ENCODE peak calls at places on chromosome 15, in ten cellular contexts. One of them, this sample, is unnamed.

GRCh38 chr15:87943629-87944028 is 312.9 kb downstream of the NTRK3 start:
- DNase-seq in fibroblast of pulmonary artery: no peak
- DNase-seq in K562: no peak
- DNase-seq in breast epithelium: no peak
- DNase-seq in left ventricle myocardium inferior: no peak
- DNase-seq in cardiac fibroblast: no peak
- DNase-seq in astrocyte of the spinal cord: no peak
- DNase-seq in LNCaP clone FGC: no peak
- DNase-seq in epithelial cell of esophagus: no peak
- DNase-seq in GM23338: no peak
- DNase-seq in this sample: no peak

GRCh38 chr15:58486564-58486963 is 54.8 kb downstream of the LIPC start:
- DNase-seq in epithelial cell of esophagus: no peak
- DNase-seq in fibroblast of pulmonary artery: no peak
- DNase-seq in astrocyte of the spinal cord: no peak
- DNase-seq in left ventricle myocardium inferior: no peak
- DNase-seq in LNCaP clone FGC: no peak
- DNase-seq in GM23338: no peak
- DNase-seq in breast epithelium: no peak
- DNase-seq in K562: no peak
- DNase-seq in cardiac fibroblast: no peak
- DNase-seq in this sample: no peak

GRCh38 chr15:66734961-66735908 is 33.2 kb downstream of the SMAD6 start:
- DNase-seq in breast epithelium: no peak
- DNase-seq in epithelial cell of esophagus: no peak
- DNase-seq in cardiac fibroblast: peak; percentile 32
- DNase-seq in GM23338: no peak
- DNase-seq in LNCaP clone FGC: no peak
- DNase-seq in fibroblast of pulmonary artery: no peak
- DNase-seq in astrocyte of the spinal cord: no peak
- DNase-seq in K562: no peak
- DNase-seq in left ventricle myocardium inferior: no peak
- DNase-seq in this sample: peak; percentile 46

GRCh38 chr15:76235186-76235826 is 76.0 kb downstream of the ETFA start:
- DNase-seq in epithelial cell of esophagus: peak; percentile 48
- DNase-seq in K562: peak; percentile 17
- DNase-seq in left ventricle myocardium inferior: no peak
- DNase-seq in astrocyte of the spinal cord: peak; percentile 57
- DNase-seq in cardiac fibroblast: peak; percentile 66
- DNase-seq in breast epithelium: no peak
- DNase-seq in GM23338: peak; percentile 67
- DNase-seq in LNCaP clone FGC: no peak
- DNase-seq in fibroblast of pulmonary artery: peak; percentile 71
- DNase-seq in this sample: peak; percentile 60

GRCh38 chr15:92897620-92898019 is 2.5 kb upstream of the CHD2 start:
- DNase-seq in breast epithelium: no peak
- DNase-seq in astrocyte of the spinal cord: no peak
- DNase-seq in left ventricle myocardium inferior: no peak
- DNase-seq in LNCaP clone FGC: no peak
- DNase-seq in cardiac fibroblast: no peak
- DNase-seq in K562: no peak
- DNase-seq in epithelial cell of esophagus: no peak
- DNase-seq in GM23338: no peak
- DNase-seq in fibroblast of pulmonary artery: no peak
- DNase-seq in this sample: no peak

GRCh38 chr15:31111091-31111647 is 9.6 kb upstream of the TRPM1 start:
- DNase-seq in epithelial cell of esophagus: no peak
- DNase-seq in LNCaP clone FGC: no peak
- DNase-seq in astrocyte of the spinal cord: no peak
- DNase-seq in fibroblast of pulmonary artery: peak; percentile 20
- DNase-seq in GM23338: no peak
- DNase-seq in cardiac fibroblast: peak; percentile 13
- DNase-seq in K562: no peak
- DNase-seq in left ventricle myocardium inferior: no peak
- DNase-seq in breast epithelium: no peak
- DNase-seq in this sample: peak; percentile 10

GRCh38 chr15:44676676-44677075 is 13.2 kb upstream of the SPG11 start:
- DNase-seq in fibroblast of pulmonary artery: no peak
- DNase-seq in astrocyte of the spinal cord: no peak
- DNase-seq in GM23338: no peak
- DNase-seq in cardiac fibroblast: no peak
- DNase-seq in epithelial cell of esophagus: peak; percentile 24
- DNase-seq in K562: no peak
- DNase-seq in breast epithelium: no peak
- DNase-seq in LNCaP clone FGC: no peak
- DNase-seq in left ventricle myocardium inferior: no peak
- DNase-seq in this sample: no peak

GRCh38 chr15:43492673-43493601 is at the start of gene TP53BP1:
- DNase-seq in epithelial cell of esophagus: peak; percentile 94
- DNase-seq in left ventricle myocardium inferior: peak; percentile 98
- DNase-seq in astrocyte of the spinal cord: peak; percentile 94
- DNase-seq in breast epithelium: peak; percentile 96
- DNase-seq in GM23338: peak; percentile 99
- DNase-seq in cardiac fibroblast: peak; percentile 94
- DNase-seq in K562: peak; percentile 96
- DNase-seq in LNCaP clone FGC: peak; percentile 79
- DNase-seq in fibroblast of pulmonary artery: peak; percentile 94
- DNase-seq in this sample: peak; percentile 91

GRCh38 chr15:84552896-84553295 is 47.9 kb upstream of the ZSCAN2 start:
- DNase-seq in LNCaP clone FGC: no peak
- DNase-seq in epithelial cell of esophagus: no peak
- DNase-seq in left ventricle myocardium inferior: no peak
- DNase-seq in GM23338: no peak
- DNase-seq in K562: no peak
- DNase-seq in fibroblast of pulmonary artery: no peak
- DNase-seq in breast epithelium: no peak
- DNase-seq in astrocyte of the spinal cord: peak; percentile 28
- DNase-seq in cardiac fibroblast: peak; percentile 50
- DNase-seq in this sample: no peak

GRCh38 chr15:57950381-57950946 is 115.0 kb downstream of the ALDH1A2 start:
- DNase-seq in fibroblast of pulmonary artery: no peak
- DNase-seq in GM23338: no peak
- DNase-seq in cardiac fibroblast: no peak
- DNase-seq in LNCaP clone FGC: no peak
- DNase-seq in breast epithelium: no peak
- DNase-seq in astrocyte of the spinal cord: no peak
- DNase-seq in epithelial cell of esophagus: peak; percentile 78
- DNase-seq in left ventricle myocardium inferior: no peak
- DNase-seq in K562: peak; percentile 26
- DNase-seq in this sample: no peak

GRCh38 chr15:93071469-93071891 is 17.5 kb downstream of the RGMA start:
- DNase-seq in K562: no peak
- DNase-seq in astrocyte of the spinal cord: peak; percentile 20
- DNase-seq in left ventricle myocardium inferior: no peak
- DNase-seq in GM23338: no peak
- DNase-seq in epithelial cell of esophagus: peak; percentile 27
- DNase-seq in LNCaP clone FGC: no peak
- DNase-seq in breast epithelium: no peak
- DNase-seq in cardiac fibroblast: peak; percentile 22
- DNase-seq in fibroblast of pulmonary artery: peak; percentile 41
- DNase-seq in this sample: peak; percentile 47

GRCh38 chr15:91885714-91886265 is 32.3 kb downstream of the SLCO3A1 start:
- DNase-seq in GM23338: peak; percentile 41
- DNase-seq in K562: no peak
- DNase-seq in LNCaP clone FGC: no peak
- DNase-seq in left ventricle myocardium inferior: no peak
- DNase-seq in epithelial cell of esophagus: no peak
- DNase-seq in fibroblast of pulmonary artery: no peak
- DNase-seq in astrocyte of the spinal cord: no peak
- DNase-seq in breast epithelium: no peak
- DNase-seq in cardiac fibroblast: no peak
- DNase-seq in this sample: no peak

GRCh38 chr15:57375827-57376694 is at the start of gene CGNL1:
- DNase-seq in GM23338: peak; percentile 77
- DNase-seq in cardiac fibroblast: no peak
- DNase-seq in breast epithelium: no peak
- DNase-seq in left ventricle myocardium inferior: peak; percentile 39
- DNase-seq in epithelial cell of esophagus: peak; percentile 19
- DNase-seq in fibroblast of pulmonary artery: peak; percentile 22
- DNase-seq in astrocyte of the spinal cord: no peak
- DNase-seq in LNCaP clone FGC: no peak
- DNase-seq in K562: peak; percentile 40
- DNase-seq in this sample: no peak

GRCh38 chr15:40440300-40441011 is at the start of gene BAHD1:
- DNase-seq in left ventricle myocardium inferior: peak; percentile 98
- DNase-seq in fibroblast of pulmonary artery: peak; percentile 94
- DNase-seq in breast epithelium: peak; percentile 95
- DNase-seq in GM23338: peak; percentile 98
- DNase-seq in astrocyte of the spinal cord: peak; percentile 95
- DNase-seq in K562: peak; percentile 100
- DNase-seq in LNCaP clone FGC: peak; percentile 53
- DNase-seq in epithelial cell of esophagus: peak; percentile 95
- DNase-seq in cardiac fibroblast: peak; percentile 93
- DNase-seq in this sample: peak; percentile 91
- TF ChIP-seq CTCF in left ventricle myocardium inferior: no peak
- TF ChIP-seq CTCF in fibroblast of pulmonary artery: no peak
- TF ChIP-seq CTCF in breast epithelium: no peak
- TF ChIP-seq CTCF in GM23338: peak; percentile 3
- TF ChIP-seq CTCF in astrocyte of the spinal cord: no peak
- TF ChIP-seq CTCF in K562: peak; percentile 4
- TF ChIP-seq CTCF in LNCaP clone FGC: peak; percentile 16
- TF ChIP-seq CTCF in epithelial cell of esophagus: no peak
- TF ChIP-seq CTCF in cardiac fibroblast: no peak
- TF ChIP-seq CTCF in this sample: peak; percentile 11

GRCh38 chr15:34754171-34754580 is 622 bp downstream of the GJD2 start:
- DNase-seq in astrocyte of the spinal cord: no peak
- DNase-seq in breast epithelium: no peak
- DNase-seq in LNCaP clone FGC: no peak
- DNase-seq in K562: no peak
- DNase-seq in fibroblast of pulmonary artery: no peak
- DNase-seq in epithelial cell of esophagus: no peak
- DNase-seq in cardiac fibroblast: no peak
- DNase-seq in left ventricle myocardium inferior: no peak
- DNase-seq in GM23338: peak; percentile 39
- DNase-seq in this sample: no peak
- H3K4me3 ChIP-seq in astrocyte of the spinal cord: no peak overlapping the region
- H3K4me3 ChIP-seq in breast epithelium: peak overlapping the region; percentile 59
- H3K4me3 ChIP-seq in LNCaP clone FGC: no peak overlapping the region
- H3K4me3 ChIP-seq in K562: no peak overlapping the region
- H3K4me3 ChIP-seq in fibroblast of pulmonary artery: no peak overlapping the region
- H3K4me3 ChIP-seq in epithelial cell of esophagus: no peak overlapping the region
- H3K4me3 ChIP-seq in cardiac fibroblast: no peak overlapping the region
- H3K4me3 ChIP-seq in left ventricle myocardium inferior: peak overlapping the region; percentile 62
- H3K4me3 ChIP-seq in GM23338: peak overlapping the region; percentile 83
- H3K4me3 ChIP-seq in this sample: no peak overlapping the region

GRCh38 chr15:53389271-53389670 is 370.2 kb downstream of the WDR72 start:
- DNase-seq in epithelial cell of esophagus: no peak
- DNase-seq in cardiac fibroblast: no peak
- DNase-seq in breast epithelium: no peak
- DNase-seq in astrocyte of the spinal cord: no peak
- DNase-seq in GM23338: no peak
- DNase-seq in left ventricle myocardium inferior: no peak
- DNase-seq in LNCaP clone FGC: no peak
- DNase-seq in fibroblast of pulmonary artery: no peak
- DNase-seq in K562: no peak
- DNase-seq in this sample: no peak

GRCh38 chr15:53384417-53384816 is 375.0 kb downstream of the WDR72 start:
- DNase-seq in K562: no peak
- DNase-seq in cardiac fibroblast: no peak
- DNase-seq in fibroblast of pulmonary artery: no peak
- DNase-seq in epithelial cell of esophagus: peak; percentile 3
- DNase-seq in LNCaP clone FGC: no peak
- DNase-seq in left ventricle myocardium inferior: no peak
- DNase-seq in GM23338: peak; percentile 2
- DNase-seq in breast epithelium: no peak
- DNase-seq in astrocyte of the spinal cord: no peak
- DNase-seq in this sample: no peak
- TF ChIP-seq CTCF in K562: no peak
- TF ChIP-seq CTCF in cardiac fibroblast: no peak
- TF ChIP-seq CTCF in fibroblast of pulmonary artery: no peak
- TF ChIP-seq CTCF in epithelial cell of esophagus: no peak
- TF ChIP-seq CTCF in LNCaP clone FGC: peak; percentile 67
- TF ChIP-seq CTCF in left ventricle myocardium inferior: no peak
- TF ChIP-seq CTCF in GM23338: peak; percentile 53
- TF ChIP-seq CTCF in breast epithelium: no peak
- TF ChIP-seq CTCF in astrocyte of the spinal cord: peak; percentile 21
- TF ChIP-seq CTCF in this sample: no peak

GRCh38 chr15:90101130-90101968 is 919 bp downstream of the IDH2 start:
- DNase-seq in LNCaP clone FGC: no peak
- DNase-seq in K562: peak; percentile 38
- DNase-seq in breast epithelium: no peak
- DNase-seq in left ventricle myocardium inferior: peak; percentile 65
- DNase-seq in fibroblast of pulmonary artery: no peak
- DNase-seq in astrocyte of the spinal cord: no peak
- DNase-seq in epithelial cell of esophagus: no peak
- DNase-seq in cardiac fibroblast: peak; percentile 25
- DNase-seq in GM23338: peak; percentile 87
- DNase-seq in this sample: peak; percentile 19

GRCh38 chr15:90101969-90102890 is at the start of gene IDH2:
- DNase-seq in breast epithelium: peak; percentile 74
- DNase-seq in GM23338: peak; percentile 93
- DNase-seq in cardiac fibroblast: peak; percentile 68
- DNase-seq in astrocyte of the spinal cord: peak; percentile 80
- DNase-seq in fibroblast of pulmonary artery: peak; percentile 73
- DNase-seq in left ventricle myocardium inferior: peak; percentile 82
- DNase-seq in epithelial cell of esophagus: peak; percentile 84
- DNase-seq in LNCaP clone FGC: no peak
- DNase-seq in K562: peak; percentile 94
- DNase-seq in this sample: peak; percentile 72

GRCh38 chr15:90104551-90104950 is 2.3 kb upstream of the IDH2 start:
- DNase-seq in left ventricle myocardium inferior: no peak
- DNase-seq in K562: no peak
- DNase-seq in LNCaP clone FGC: no peak
- DNase-seq in epithelial cell of esophagus: peak; percentile 75
- DNase-seq in GM23338: no peak
- DNase-seq in astrocyte of the spinal cord: no peak
- DNase-seq in cardiac fibroblast: no peak
- DNase-seq in fibroblast of pulmonary artery: no peak
- DNase-seq in breast epithelium: peak; percentile 89
- DNase-seq in this sample: no peak

GRCh38 chr15:90105521-90105920 is 3.3 kb upstream of the IDH2 start:
- DNase-seq in K562: no peak
- DNase-seq in LNCaP clone FGC: no peak
- DNase-seq in astrocyte of the spinal cord: no peak
- DNase-seq in cardiac fibroblast: no peak
- DNase-seq in epithelial cell of esophagus: no peak
- DNase-seq in breast epithelium: no peak
- DNase-seq in left ventricle myocardium inferior: no peak
- DNase-seq in GM23338: no peak
- DNase-seq in fibroblast of pulmonary artery: no peak
- DNase-seq in this sample: no peak

DNA sequence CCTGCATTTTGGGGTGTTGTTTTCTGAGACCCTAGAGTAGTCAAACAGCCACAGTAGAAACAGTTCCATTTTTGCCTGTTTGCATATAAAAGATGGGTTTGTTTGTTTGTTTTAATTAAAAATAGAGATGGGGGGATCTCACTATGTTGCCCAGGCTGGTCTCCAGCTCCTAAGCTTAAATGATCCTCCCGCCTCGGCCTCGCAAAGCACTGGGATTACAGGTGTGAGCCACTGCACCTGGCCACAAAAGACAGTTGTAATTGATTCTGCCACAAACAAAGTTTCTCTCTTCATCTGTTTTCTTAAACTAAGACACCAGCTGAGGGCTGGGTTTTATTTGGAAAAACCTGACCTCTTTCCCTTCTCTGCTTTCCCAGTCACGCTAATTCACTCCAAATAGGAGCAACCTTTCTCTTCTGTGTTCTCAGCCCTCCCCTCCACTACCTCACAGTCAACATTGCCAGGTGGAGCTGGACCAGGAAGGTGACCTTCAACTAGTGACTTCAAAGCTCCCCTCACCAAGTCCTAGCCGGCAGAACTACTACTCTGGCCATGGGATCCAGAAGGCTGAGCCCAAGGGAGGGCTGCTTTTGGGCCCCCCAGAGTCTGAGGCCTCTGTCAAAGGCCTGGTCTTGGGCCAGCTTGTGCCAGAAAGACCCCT is 1.5 kb upstream of the IDH2 start:
- DNase-seq in cardiac fibroblast: no peak
- DNase-seq in LNCaP clone FGC: no peak
- DNase-seq in astrocyte of the spinal cord: no peak
- DNase-seq in K562: no peak
- DNase-seq in GM23338: no peak
- DNase-seq in left ventricle myocardium inferior: no peak
- DNase-seq in epithelial cell of esophagus: no peak
- DNase-seq in fibroblast of pulmonary artery: no peak
- DNase-seq in breast epithelium: no peak
- DNase-seq in this sample: no peak
- H3K4me3 ChIP-seq in cardiac fibroblast: no peak overlapping the region
- H3K4me3 ChIP-seq in LNCaP clone FGC: no peak overlapping the region
- H3K4me3 ChIP-seq in astrocyte of the spinal cord: no peak overlapping the region
- H3K4me3 ChIP-seq in K562: no peak overlapping the region
- H3K4me3 ChIP-seq in GM23338: no peak overlapping the region
- H3K4me3 ChIP-seq in left ventricle myocardium inferior: peak overlapping the region; percentile 99
- H3K4me3 ChIP-seq in epithelial cell of esophagus: no peak overlapping the region
- H3K4me3 ChIP-seq in fibroblast of pulmonary artery: no peak overlapping the region
- H3K4me3 ChIP-seq in breast epithelium: peak overlapping the region; percentile 20
- H3K4me3 ChIP-seq in this sample: no peak overlapping the region